ENCODE peak calls at places on chromosome 4, in nine cellular contexts. M is stimulated activated CD8-positive, alpha-beta memory T cell treated with anti-CD3 and anti-CD28 coated beads, Interleukin-4, amount 100 ng/mL, for 4 hours; K is AG04450; X is astrocyte; C is GM12865; Z is AG20443; N is Right ventricle myocardium inferior; J is activated naive CD4-positive, alpha-beta T cell treated with anti-CD3 and anti-CD28 coated beads, Interleukin-2, amount 10 ng/mL, durations not matched to agents 7 days and 5 days; G is GM04503. U is an unnamed sample.

GRCh38 chr4:128228778-128229457 is 58.7 kb downstream of the PGRMC2 start:
- DNase-seq in K (peak; percentile 15), M (no peak), J (no peak), C (no peak), X (no peak), G (no peak), N (no peak), Z (no peak), U (no peak)

GRCh38 chr4:154722262-154722661 is 21.5 kb upstream of the LRAT start:
- DNase-seq in C (no peak), G (no peak), K (no peak), M (no peak), X (no peak), J (no peak), N (no peak), Z (no peak), U (no peak)

GRCh38 chr4:16693040-16693506 is 205.4 kb downstream of the LDB2 start:
- DNase-seq in Z (no peak), N (no peak), X (no peak), J (no peak), M (no peak), G (no peak), C (no peak), K (no peak), U (no peak)

GRCh38 chr4:140267576-140267975 is 105.9 kb upstream of the SCOC start:
- DNase-seq in G (no peak), M (no peak), Z (no peak), K (no peak), C (no peak), X (peak; percentile 6), J (no peak), N (no peak), U (no peak)

GRCh38 chr4:112277220-112277619 is 8.5 kb downstream of the TIFA start:
- DNase-seq in Z (no peak), C (peak; percentile 62), K (no peak), G (no peak), X (no peak), M (no peak), J (no peak), N (no peak), U (no peak)

GRCh38 chr4:8403173-8403753 is 37.3 kb downstream of the ACOX3 start:
- DNase-seq in Z (peak; percentile 95), G (no peak), X (peak; percentile 39), M (no peak), K (peak; percentile 66), C (peak; percentile 42), J (peak; percentile 63), N (peak; percentile 91), U (peak; percentile 29)

GRCh38 chr4:90575371-90575770 is 448.2 kb downstream of the CCSER1 start:
- DNase-seq in X (no peak), C (no peak), G (no peak), M (no peak), N (no peak), K (no peak), J (no peak), Z (no peak), U (no peak)

GRCh38 chr4:65386927-65387326 is 283.4 kb downstream of the EPHA5 start:
- DNase-seq in N (no peak), K (no peak), M (no peak), G (no peak), X (no peak), J (no peak), Z (no peak), C (no peak), U (no peak)

GRCh38 chr4:110196206-110196870 is 2.1 kb downstream of the ELOVL6 start:
- DNase-seq in G (no peak), X (no peak), J (peak; percentile 69), C (peak; percentile 72), K (no peak), N (peak; percentile 74), Z (peak; percentile 42), M (peak; percentile 2), U (peak; percentile 13)